ENCODE peak calls at places on chromosomes 12 and 14, in seven cellular contexts. One of them, this sample, is unnamed.

GRCh38 chr14:69501362-69501964 is 16.9 kb downstream of the PLEKHD1 start:
- DNase-seq in omental fat pad: no peak
- DNase-seq in AG08395: no peak
- DNase-seq in ascending aorta: no peak
- DNase-seq in GM19239: no peak
- DNase-seq in mesothelial cell of epicardium: no peak
- DNase-seq in non-pigmented ciliary epithelial cell: no peak
- DNase-seq in this sample: no peak

GRCh38 chr14:20998674-20999366 is at the start of gene SLC39A2:
- DNase-seq in AG08395: peak
- DNase-seq in GM19239: no peak
- DNase-seq in non-pigmented ciliary epithelial cell: no peak
- DNase-seq in mesothelial cell of epicardium: no peak
- DNase-seq in omental fat pad: no peak
- DNase-seq in ascending aorta: no peak
- DNase-seq in this sample: no peak

GRCh38 chr14:24081739-24082204 is 10.4 kb downstream of the CPNE6 start:
- DNase-seq in omental fat pad: no peak
- DNase-seq in ascending aorta: no peak
- DNase-seq in AG08395: no peak
- DNase-seq in GM19239: no peak
- DNase-seq in non-pigmented ciliary epithelial cell: no peak
- DNase-seq in mesothelial cell of epicardium: no peak
- DNase-seq in this sample: no peak

GRCh38 chr12:119181202-119181601 is 2.5 kb downstream of the HSPB8 start:
- DNase-seq in non-pigmented ciliary epithelial cell: no peak
- DNase-seq in omental fat pad: no peak
- DNase-seq in AG08395: no peak
- DNase-seq in mesothelial cell of epicardium: no peak
- DNase-seq in ascending aorta: no peak
- DNase-seq in GM19239: no peak
- DNase-seq in this sample: no peak

GRCh38 chr14:101519090-101519489 is 42.2 kb upstream of the DIO3 start:
- DNase-seq in ascending aorta: no peak
- DNase-seq in mesothelial cell of epicardium: no peak
- DNase-seq in GM19239: no peak
- DNase-seq in non-pigmented ciliary epithelial cell: no peak
- DNase-seq in omental fat pad: no peak
- DNase-seq in AG08395: no peak
- DNase-seq in this sample: no peak

GRCh38 chr12:10018390-10018789 is 8.0 kb downstream of the CLEC12B start:
- DNase-seq in AG08395: no peak
- DNase-seq in omental fat pad: no peak
- DNase-seq in non-pigmented ciliary epithelial cell: no peak
- DNase-seq in ascending aorta: no peak
- DNase-seq in mesothelial cell of epicardium: no peak
- DNase-seq in GM19239: no peak
- DNase-seq in this sample: no peak

GRCh38 chr12:124381454-124382207 is 86.7 kb downstream of the RFLNA start:
- DNase-seq in ascending aorta: peak
- DNase-seq in omental fat pad: peak
- DNase-seq in GM19239: no peak
- DNase-seq in mesothelial cell of epicardium: no peak
- DNase-seq in AG08395: peak
- DNase-seq in non-pigmented ciliary epithelial cell: no peak
- DNase-seq in this sample: no peak

GRCh38 chr12:95796982-95797289 is 6.4 kb upstream of the NTN4 start:
- DNase-seq in non-pigmented ciliary epithelial cell: no peak
- DNase-seq in GM19239: no peak
- DNase-seq in omental fat pad: no peak
- DNase-seq in mesothelial cell of epicardium: no peak
- DNase-seq in ascending aorta: no peak
- DNase-seq in AG08395: no peak
- DNase-seq in this sample: no peak

This sample was measured in GM10248.